ENCODE peak calls at places on chromosomes 13 and 19, in six cellular contexts. U is sigmoid colon; D is GM12865; E is OCI-M1; O is stimulated activated CD4-positive, alpha-beta T cell treated with anti-CD3 and anti-CD28 coated beads, Interleukin-15, amount 100 ng/mL, for 1 hour; R is activated T-helper 2 cell treated with anti-CD3 and anti-CD28 coated beads, Interferon-gamma antibody, Interleukin-2, Interleukin-4, amounts not matched to agents 10 μg/mL and 5 μg/mL and 100 μg/mL, durations not matched to agents 14 hours and 24 hours and 36 hours. S is an unnamed sample.

GRCh38 chr13:114161644-114162532 is 17.2 kb upstream of the CFAP97D2 start:
- DNase-seq in U (no peak), D (no peak), E (peak), O (no peak), R (no peak), S (peak)

GRCh38 chr13:20358022-20358421 is 125.9 kb upstream of the GJB6 start:
- DNase-seq in U (no peak), D (no peak), E (no peak), O (no peak), R (no peak), S (no peak)

GRCh38 chr19:44752816-44753618 is 4.5 kb downstream of the BCL3 start:
- DNase-seq in U (peak), D (peak), E (peak), O (peak), R (peak), S (peak)

GRCh38 chr13:40490086-40490723 is 176.2 kb downstream of the FOXO1 start:
- DNase-seq in U (no peak), D (no peak), E (no peak), O (no peak), R (no peak), S (peak)

GRCh38 chr13:35833571-35834305 is 297.4 kb downstream of the DCLK1 start:
- DNase-seq in U (no peak), D (no peak), E (no peak), O (no peak), R (no peak), S (no peak)

GRCh38 chr19:38635483-38636399 is 11.7 kb upstream of the ACTN4 start:
- DNase-seq in U (no peak), D (no peak), E (no peak), O (no peak), R (no peak), S (no peak)

GRCh38 chr19:44113784-44114390 is 688 bp downstream of the ZNF225 start:
- DNase-seq in U (no peak), D (no peak), E (no peak), O (no peak), R (no peak), S (no peak)

GRCh38 chr13:101875717-101876393 is 423.4 kb downstream of the ITGBL1 start:
- DNase-seq in U (no peak), D (no peak), E (no peak), O (no peak), R (no peak), S (no peak)

GRCh38 chr19:9917322-9917721 is 19.0 kb downstream of the OLFM2 start:
- DNase-seq in U (no peak), D (peak), E (peak), O (no peak), R (no peak), S (no peak)

GRCh38 chr13:34164585-34164984 is 346.6 kb downstream of the RFC3 start:
- DNase-seq in U (no peak), D (no peak), E (no peak), O (no peak), R (no peak), S (no peak)

GRCh38 chr13:26956532-26957142 is 196.1 kb upstream of the GPR12 start:
- DNase-seq in U (no peak), D (no peak), E (no peak), O (no peak), R (no peak), S (no peak)

GRCh38 chr13:48977973-48978372 is 2.3 kb downstream of the FNDC3A start:
- DNase-seq in U (no peak), D (peak), E (peak), O (no peak), R (no peak), S (no peak)

GRCh38 chr19:6820237-6820636 is 47.7 kb downstream of the VAV1 start:
- DNase-seq in U (no peak), D (no peak), E (no peak), O (no peak), R (no peak), S (no peak)

GRCh38 chr19:49201042-49201441 is 43.5 kb downstream of the TRPM4 start:
- DNase-seq in U (no peak), D (no peak), E (no peak), O (no peak), R (no peak), S (no peak)

GRCh38 chr13:40539954-40540706 is 126.3 kb downstream of the FOXO1 start:
- DNase-seq in U (no peak), D (no peak), E (no peak), O (no peak), R (no peak), S (no peak)

GRCh38 chr13:101556676-101557121 is 104.2 kb downstream of the ITGBL1 start:
- DNase-seq in U (no peak), D (no peak), E (no peak), O (no peak), R (no peak), S (no peak)

GRCh38 chr19:39946532-39946931 is 12.1 kb upstream of the FCGBP start:
- DNase-seq in U (no peak), D (no peak), E (peak), O (no peak), R (no peak), S (no peak)

GRCh38 chr13:110771194-110771593 is 57.7 kb downstream of the ING1 start:
- DNase-seq in U (no peak), D (peak), E (no peak), O (no peak), R (no peak), S (no peak)

GRCh38 chr13:23599083-23599925 is 29.1 kb downstream of the TNFRSF19 start:
- DNase-seq in U (no peak), D (no peak), E (no peak), O (no peak), R (no peak), S (no peak)

GRCh38 chr19:38132781-38133180 is 91.2 kb downstream of the DPF1 start:
- DNase-seq in U (no peak), D (no peak), E (no peak), O (no peak), R (no peak), S (no peak)

GRCh38 chr19:29841559-29842367 is 30.0 kb downstream of the CCNE1 start:
- DNase-seq in U (peak), D (peak), E (peak), O (no peak), R (no peak), S (no peak)

GRCh38 chr13:28805193-28805819 is 14.8 kb upstream of the MTUS2 start:
- DNase-seq in U (no peak), D (peak), E (peak), O (no peak), R (peak), S (no peak)

GRCh38 chr19:54164369-54165068 is 5.0 kb upstream of the LENG1 start:
- DNase-seq in U (peak), D (peak), E (peak), O (no peak), R (peak), S (peak)

GRCh38 chr13:51475727-51476521 is 23.1 kb upstream of the INTS6 start:
- DNase-seq in U (no peak), D (no peak), E (no peak), O (no peak), R (no peak), S (no peak)

GRCh38 chr19:15885919-15886318 is 12.0 kb downstream of the CYP4F2 start:
- DNase-seq in U (no peak), D (no peak), E (no peak), O (no peak), R (no peak), S (no peak)

GRCh38 chr13:33168326-33168960 is 117.1 kb downstream of the STARD13 start:
- DNase-seq in U (no peak), D (no peak), E (no peak), O (no peak), R (no peak), S (no peak)

GRCh38 chr13:95559100-95559499 is 6.6 kb downstream of the CLDN10 start:
- DNase-seq in U (no peak), D (no peak), E (no peak), O (no peak), R (no peak), S (no peak)

GRCh38 chr19:56423276-56423984 is 19.3 kb downstream of the ZNF583 start:
- DNase-seq in U (no peak), D (no peak), E (no peak), O (no peak), R (no peak), S (no peak)

GRCh38 chr13:114026128-114026880 is 52.4 kb upstream of the C13orf46 start:
- DNase-seq in U (no peak), D (no peak), E (no peak), O (no peak), R (no peak), S (no peak)

GRCh38 chr13:76425930-76426329 is 460.3 kb downstream of the KCTD12 start:
- DNase-seq in U (no peak), D (no peak), E (no peak), O (no peak), R (no peak), S (no peak)

GRCh38 chr13:100859861-100860260 is 185.3 kb upstream of the TMTC4 start:
- DNase-seq in U (no peak), D (no peak), E (no peak), O (no peak), R (no peak), S (no peak)

GRCh38 chr13:99062593-99062992 is 84.7 kb upstream of the DOCK9 start:
- DNase-seq in U (peak), D (no peak), E (no peak), O (no peak), R (no peak), S (no peak)

GRCh38 chr19:50204811-50205675 is 1.6 kb downstream of the MYH14 start:
- DNase-seq in U (no peak), D (no peak), E (no peak), O (no peak), R (no peak), S (no peak)

GRCh38 chr13:76349700-76350099 is 536.5 kb downstream of the KCTD12 start:
- DNase-seq in U (no peak), D (no peak), E (no peak), O (no peak), R (no peak), S (no peak)

GRCh38 chr13:106083620-106084350 is 451.7 kb downstream of the EFNB2 start:
- DNase-seq in U (no peak), D (peak), E (peak), O (no peak), R (no peak), S (no peak)

GRCh38 chr13:42048625-42049453 is at the start of gene DGKH:
- DNase-seq in U (peak), D (peak), E (peak), O (peak), R (peak), S (peak)

GRCh38 chr13:51325837-51326236 is 13.7 kb upstream of the SERPINE3 start:
- DNase-seq in U (no peak), D (no peak), E (no peak), O (no peak), R (no peak), S (no peak)

GRCh38 chr19:41445575-41445974 is 2.6 kb downstream of the ERICH4 start:
- DNase-seq in U (no peak), D (no peak), E (no peak), O (no peak), R (no peak), S (no peak)